ENCODE peak calls at places on chromosomes 12 and 14, in ten cellular contexts. Y, H, U, F, T, A, Z, K, P and Q are unnamed samples.

GRCh38 chr12:89988156-89988555 is 279.5 kb upstream of the ATP2B1 start:
- DNase-seq in Y (no peak), H (no peak), U (no peak), F (no peak), T (peak; percentile 35), A (no peak), Z (no peak), K (no peak), P (no peak), Q (no peak)

GRCh38 chr12:111457071-111457470 is 51.3 kb downstream of the SH2B3 start:
- DNase-seq in Y (no peak), H (no peak), U (no peak), F (no peak), T (no peak), A (no peak), Z (no peak), K (no peak), P (no peak), Q (no peak)

GRCh38 chr14:78970677-78971076 is 800.5 kb downstream of the NRXN3 start:
- DNase-seq in Y (no peak), H (peak; percentile 40), U (no peak), F (no peak), T (no peak), A (no peak), Z (peak; percentile 31), K (no peak), P (no peak), Q (no peak)

GRCh38 chr12:89980236-89980635 is 271.6 kb upstream of the ATP2B1 start:
- DNase-seq in Y (no peak), H (no peak), U (peak; percentile 17), F (no peak), T (peak; percentile 63), A (no peak), Z (no peak), K (no peak), P (no peak), Q (no peak)

GRCh38 chr12:66915312-66915904 is 236.5 kb upstream of the GRIP1 start:
- DNase-seq in Y (no peak), H (no peak), U (no peak), F (no peak), T (no peak), A (no peak), Z (peak; percentile 66), K (no peak), P (no peak), Q (no peak)

GRCh38 chr12:122072031-122072970 is 6.3 kb upstream of the MLXIP start:
- DNase-seq in Y (peak; percentile 91), H (peak; percentile 92), U (peak; percentile 94), F (peak; percentile 45), T (peak; percentile 94), A (no peak), Z (peak; percentile 26), K (no peak), P (no peak), Q (no peak)

GRCh38 chr14:104302794-104303405 is 164.5 kb downstream of the KIF26A start:
- DNase-seq in Y (no peak), H (no peak), U (no peak), F (no peak), T (no peak), A (no peak), Z (no peak), K (no peak), P (peak; percentile 67), Q (peak; percentile 52)

GRCh38 chr12:25458047-25458552 is 95.0 kb downstream of the LMNTD1 start:
- DNase-seq in Y (no peak), H (peak; percentile 93), U (peak; percentile 68), F (no peak), T (peak; percentile 96), A (no peak), Z (no peak), K (peak; percentile 50), P (no peak), Q (peak; percentile 33)

GRCh38 chr12:105492591-105492990 is 162.1 kb downstream of the C12orf75 start:
- DNase-seq in Y (no peak), H (peak; percentile 96), U (no peak), F (no peak), T (no peak), A (no peak), Z (no peak), K (peak; percentile 79), P (no peak), Q (no peak)

DNA sequence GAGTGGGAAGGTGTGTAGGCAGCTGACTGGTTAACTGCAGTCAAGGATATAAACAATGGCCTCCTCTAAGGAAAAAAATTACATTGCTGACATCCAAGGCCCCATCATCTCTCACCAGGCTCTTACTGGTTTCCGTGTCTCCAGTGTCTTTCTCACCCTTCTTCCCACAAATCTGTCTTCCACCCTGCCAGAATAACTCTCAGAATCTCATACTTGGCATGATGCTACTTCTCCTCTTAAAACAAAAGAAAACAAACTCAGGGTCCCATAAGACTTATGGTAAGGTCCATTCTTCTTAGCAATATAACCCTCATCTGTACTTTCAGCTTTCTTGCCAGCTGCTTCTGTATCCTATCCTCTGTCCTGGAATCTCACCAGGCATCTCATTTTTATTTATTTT is 68.9 kb downstream of the SUSD6 start:
- DNase-seq in Y (no peak), H (no peak), U (no peak), F (no peak), T (no peak), A (no peak), Z (no peak), K (no peak), P (no peak), Q (no peak)
- H3K4me1 ChIP-seq in Y (peaks cover 6% of the 10 kb centered on the region), H (peaks cover 8% of the 10 kb centered on the region), U (no peaks in the 10 kb centered on the region), F (peaks cover 11% of the 10 kb centered on the region), T (no peaks in the 10 kb centered on the region), A (peaks cover 58% of the 10 kb centered on the region), Z (peaks cover 14% of the 10 kb centered on the region), K (no peaks in the 10 kb centered on the region), P (peaks cover 3% of the 10 kb centered on the region), Q (peaks cover 26% of the 10 kb centered on the region)

DNA sequence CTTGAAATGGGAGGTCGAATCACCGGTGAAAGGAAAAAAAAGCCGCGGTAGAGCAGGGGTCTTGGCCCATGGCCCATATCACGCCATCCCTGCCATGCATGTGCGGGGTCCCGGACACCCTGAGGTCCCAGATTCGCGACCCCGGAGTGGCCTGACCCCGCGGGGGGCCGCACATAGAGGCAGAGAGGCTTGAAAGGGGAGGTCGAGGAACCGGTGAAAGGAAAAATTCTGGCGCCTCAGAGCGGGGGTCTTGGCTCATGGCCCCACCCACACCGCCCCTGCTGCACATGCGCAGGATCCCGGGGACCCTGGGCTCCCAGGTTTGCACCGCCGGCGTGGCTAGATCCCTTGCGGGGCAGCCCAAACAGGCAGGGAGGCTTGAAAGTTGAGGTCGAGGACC is 319.8 kb downstream of the ALG10 start:
- DNase-seq in Y (no peak), H (no peak), U (no peak), F (no peak), T (no peak), A (no peak), Z (no peak), K (no peak), P (no peak), Q (no peak)
- H3K9me3 ChIP-seq in Y (no peaks in the 10 kb centered on the region), H (no peaks in the 10 kb centered on the region), U (no peaks in the 10 kb centered on the region), F (no peaks in the 10 kb centered on the region), T (no peaks in the 10 kb centered on the region), A (no peaks in the 10 kb centered on the region), Z (no peaks in the 10 kb centered on the region), K (peaks cover 97% of the 10 kb centered on the region), P (no peaks in the 10 kb centered on the region), Q (no peaks in the 10 kb centered on the region)

GRCh38 chr14:90428676-90429075 is 31.8 kb downstream of the CALM1 start:
- DNase-seq in Y (no peak), H (no peak), U (no peak), F (no peak), T (no peak), A (peak; percentile 6), Z (no peak), K (no peak), P (no peak), Q (no peak)

GRCh38 chr14:90429764-90430163 is 32.9 kb downstream of the CALM1 start:
- DNase-seq in Y (no peak), H (no peak), U (no peak), F (no peak), T (no peak), A (no peak), Z (no peak), K (no peak), P (no peak), Q (no peak)

GRCh38 chr14:90427848-90428426 is 31.1 kb downstream of the CALM1 start:
- DNase-seq in Y (no peak), H (no peak), U (no peak), F (no peak), T (no peak), A (peak; percentile 59), Z (no peak), K (no peak), P (peak; percentile 37), Q (no peak)

GRCh38 chr14:90426663-90427062 is 29.8 kb downstream of the CALM1 start:
- DNase-seq in Y (no peak), H (no peak), U (no peak), F (peak; percentile 61), T (peak; percentile 41), A (no peak), Z (no peak), K (no peak), P (peak; percentile 73), Q (no peak)

GRCh38 chr14:90429236-90429635 is 32.4 kb downstream of the CALM1 start:
- DNase-seq in Y (no peak), H (no peak), U (no peak), F (no peak), T (no peak), A (no peak), Z (no peak), K (no peak), P (no peak), Q (no peak)
- H3K27ac ChIP-seq in Y (no peak overlapping the region), H (no peak overlapping the region), U (no peak overlapping the region), F (no peak overlapping the region), T (no peak overlapping the region), A (no peak overlapping the region), Z (no peak overlapping the region), K (no peak overlapping the region), P (no peak overlapping the region), Q (no peak overlapping the region)

DNA sequence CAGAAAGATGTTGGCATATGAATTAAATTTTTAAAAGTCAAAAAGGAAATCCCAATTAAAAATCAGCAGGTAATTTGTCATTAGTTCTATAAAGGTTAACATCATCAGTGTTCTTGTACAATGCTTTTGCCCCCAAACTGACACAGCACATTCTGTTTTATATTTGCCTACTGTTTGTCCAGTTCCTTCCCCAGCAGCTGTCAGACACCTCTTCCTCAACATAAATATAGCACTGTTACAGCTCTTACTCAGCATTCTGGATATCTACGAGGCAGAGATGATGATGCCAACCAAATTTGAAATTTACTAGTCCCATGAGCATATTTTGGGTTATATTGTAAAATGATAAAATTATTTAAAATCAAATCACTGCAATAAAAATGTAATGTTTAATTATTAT is 124.6 kb downstream of the SINHCAF start:
- DNase-seq in Y (no peak), H (no peak), U (no peak), F (no peak), T (no peak), A (no peak), Z (no peak), K (no peak), P (no peak), Q (no peak)
- H3K4me1 ChIP-seq in Y (no peaks in the 10 kb centered on the region), H (no peaks in the 10 kb centered on the region), U (peaks cover 3% of the 10 kb centered on the region), F (no peaks in the 10 kb centered on the region), T (no peaks in the 10 kb centered on the region), A (no peaks in the 10 kb centered on the region), Z (peaks cover 7% of the 10 kb centered on the region), K (peaks cover 3% of the 10 kb centered on the region), P (no peaks in the 10 kb centered on the region), Q (peaks cover 12% of the 10 kb centered on the region)

GRCh38 chr14:106613256-106613655 is 1086.9 kb downstream of the TMEM121 start:
- DNase-seq in Y (no peak), H (no peak), U (no peak), F (no peak), T (no peak), A (no peak), Z (no peak), K (no peak), P (no peak), Q (no peak)
- H3K9me3 ChIP-seq in Y (no peaks in the 10 kb centered on the region), H (peaks cover 13% of the 10 kb centered on the region), U (no peaks in the 10 kb centered on the region), F (peaks cover 5% of the 10 kb centered on the region), T (no peaks in the 10 kb centered on the region), A (no peaks in the 10 kb centered on the region), Z (peaks cover 20% of the 10 kb centered on the region), K (peaks cover 24% of the 10 kb centered on the region), P (peaks cover 1% of the 10 kb centered on the region), Q (no peaks in the 10 kb centered on the region)